ENCODE peak calls at places on chromosomes 11 and 22, in four cellular contexts. K, Q, W and Z are unnamed samples.

GRCh38 chr11:27124514-27125264 is 84.1 kb downstream of the BBOX1 start:
- DNase-seq in K (no peak), Q (no peak), W (no peak), Z (no peak)

GRCh38 chr22:36768616-36769015 is 7.3 kb downstream of the IFT27 start:
- DNase-seq in K (no peak), Q (no peak), W (no peak), Z (no peak)

GRCh38 chr11:126436209-126436608 is 80.7 kb downstream of the ST3GAL4 start:
- DNase-seq in K (no peak), Q (no peak), W (no peak), Z (no peak)

GRCh38 chr11:77402218-77402556 is 71.7 kb downstream of the PAK1 start:
- DNase-seq in K (no peak), Q (no peak), W (no peak), Z (no peak)

GRCh38 chr11:94938399-94939055 is 34.8 kb downstream of the CWC15 start:
- DNase-seq in K (peak; percentile 90), Q (no peak), W (peak; percentile 53), Z (no peak)

GRCh38 chr11:10032991-10033390 is 261.0 kb downstream of the SBF2 start:
- DNase-seq in K (no peak), Q (no peak), W (no peak), Z (no peak)

GRCh38 chr11:66006891-66007176 is 4.5 kb downstream of the BANF1 start:
- DNase-seq in K (no peak), Q (no peak), W (no peak), Z (no peak)

GRCh38 chr11:116179346-116179850 is 593.4 kb downstream of the BUD13 start:
- DNase-seq in K (no peak), Q (no peak), W (no peak), Z (no peak)

GRCh38 chr11:41461057-41461681 is 1.7 kb upstream of the LRRC4C start:
- DNase-seq in K (peak; percentile 16), Q (no peak), W (no peak), Z (peak; percentile 39)

GRCh38 chr11:71214553-71215371 is 37.6 kb downstream of the SHANK2 start:
- DNase-seq in K (no peak), Q (no peak), W (no peak), Z (no peak)

GRCh38 chr11:114253771-114254170 is 42.4 kb upstream of the NNMT start:
- DNase-seq in K (no peak), Q (no peak), W (no peak), Z (no peak)

GRCh38 chr11:35662061-35662648 is 420 bp upstream of the TRIM44 start:
- DNase-seq in K (no peak), Q (peak; percentile 49), W (no peak), Z (no peak)

GRCh38 chr22:21587803-21588611 is 20.5 kb downstream of the UBE2L3 start:
- DNase-seq in K (no peak), Q (no peak), W (no peak), Z (no peak)

GRCh38 chr22:32996276-32996675 is 61.9 kb downstream of the SYN3 start:
- DNase-seq in K (no peak), Q (no peak), W (no peak), Z (no peak)

GRCh38 chr11:3165152-3165705 is at the start of gene OSBPL5:
- DNase-seq in K (peak; percentile 61), Q (peak; percentile 43), W (peak; percentile 59), Z (peak; percentile 51)

GRCh38 chr11:62514151-62514550 is 32.5 kb downstream of the AHNAK start:
- DNase-seq in K (no peak), Q (no peak), W (no peak), Z (no peak)

GRCh38 chr22:19867617-19868016 is 12.9 kb upstream of the GNB1L start:
- DNase-seq in K (no peak), Q (no peak), W (peak; percentile 3), Z (no peak)

GRCh38 chr11:125062931-125063428 is at the start of gene SLC37A2:
- DNase-seq in K (peak; percentile 64), Q (peak; percentile 36), W (peak; percentile 37), Z (peak; percentile 67)

GRCh38 chr11:124643042-124643604 is 20.5 kb downstream of the TBRG1 start:
- DNase-seq in K (no peak), Q (no peak), W (no peak), Z (no peak)

GRCh38 chr11:62501432-62501891 is 45.1 kb downstream of the AHNAK start:
- DNase-seq in K (peak; percentile 44), Q (no peak), W (peak; percentile 50), Z (no peak)

GRCh38 chr11:2621919-2622318 is 77.9 kb downstream of the KCNQ1OT1 start:
- DNase-seq in K (no peak), Q (no peak), W (no peak), Z (no peak)

GRCh38 chr11:125091247-125091876 is 20.1 kb downstream of the TMEM218 start:
- DNase-seq in K (peak; percentile 81), Q (no peak), W (no peak), Z (peak; percentile 12)

GRCh38 chr22:37179622-37180420 is 8.2 kb downstream of the C1QTNF6 start:
- DNase-seq in K (no peak), Q (no peak), W (no peak), Z (peak; percentile 42)

GRCh38 chr11:43582837-43583462 is 97.6 kb upstream of the HSD17B12 start:
- DNase-seq in K (no peak), Q (no peak), W (no peak), Z (no peak)

GRCh38 chr22:49111085-49111484 is 716.6 kb downstream of the BRD1 start:
- DNase-seq in K (no peak), Q (no peak), W (no peak), Z (no peak)

GRCh38 chr11:74055938-74056337 is 47.1 kb upstream of the UCP3 start:
- DNase-seq in K (no peak), Q (no peak), W (no peak), Z (no peak)

GRCh38 chr11:114058871-114059277 is 637 bp upstream of the ZBTB16 start:
- DNase-seq in K (no peak), Q (no peak), W (no peak), Z (peak; percentile 40)

GRCh38 chr22:23074451-23074850 is 4.1 kb downstream of the GNAZ start:
- DNase-seq in K (no peak), Q (no peak), W (no peak), Z (no peak)

GRCh38 chr11:10539339-10539738 is 1.6 kb downstream of the RNF141 start:
- DNase-seq in K (no peak), Q (no peak), W (no peak), Z (no peak)

GRCh38 chr11:66278396-66279091 is 569 bp downstream of the CNIH2 start:
- DNase-seq in K (no peak), Q (no peak), W (no peak), Z (no peak)

GRCh38 chr11:116580828-116581227 is 192.0 kb downstream of the BUD13 start:
- DNase-seq in K (no peak), Q (no peak), W (no peak), Z (no peak)

GRCh38 chr11:95863486-95864140 is 60.3 kb downstream of the MTMR2 start:
- DNase-seq in K (no peak), Q (no peak), W (no peak), Z (no peak)

GRCh38 chr11:61342207-61342803 is 9.3 kb downstream of the TKFC start:
- DNase-seq in K (no peak), Q (no peak), W (no peak), Z (no peak)

GRCh38 chr22:46148885-46149492 is 1.3 kb upstream of the PPARA start:
- DNase-seq in K (no peak), Q (no peak), W (no peak), Z (peak; percentile 90)

GRCh38 chr11:842370-843002 is at the start of the genes POLR2L and TSPAN4:
- DNase-seq in K (peak; percentile 85), Q (peak; percentile 79), W (peak; percentile 77), Z (peak; percentile 81)

GRCh38 chr11:60305906-60306619 is 21.0 kb upstream of the MS4A6E start:
- DNase-seq in K (peak; percentile 29), Q (no peak), W (no peak), Z (no peak)

GRCh38 chr11:130847517-130847916 is 68.8 kb downstream of the SNX19 start:
- DNase-seq in K (no peak), Q (no peak), W (no peak), Z (no peak)
- H3K4me3 ChIP-seq in K (no peak overlapping the region), Q (no peak overlapping the region), W (no peak overlapping the region), Z (no peak overlapping the region)

DNA sequence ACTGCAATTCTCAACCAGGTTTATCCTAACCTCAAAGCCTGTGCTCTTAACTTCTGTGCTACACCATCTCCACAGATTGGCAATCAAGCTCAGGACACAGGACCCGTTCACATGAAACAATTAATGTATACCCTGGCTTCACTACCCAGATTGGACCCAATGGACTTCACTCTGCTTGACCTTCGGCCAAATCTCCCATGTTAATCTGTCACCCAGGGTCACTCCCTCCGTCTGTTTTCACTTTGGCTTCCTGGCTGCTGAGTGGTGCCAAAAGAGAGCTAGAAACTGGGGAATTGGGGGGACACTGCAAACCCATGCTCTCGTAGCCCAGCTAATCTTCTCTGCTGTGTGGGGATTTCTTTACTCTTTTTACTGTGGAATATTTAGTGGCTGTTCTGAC is 216.1 kb upstream of the ZC3H12C start:
- DNase-seq in K (no peak), Q (no peak), W (no peak), Z (no peak)
- H3K4me1 ChIP-seq in K (no peaks in the 10 kb centered on the region), Q (no peaks in the 10 kb centered on the region), W (no peaks in the 10 kb centered on the region), Z (no peaks in the 10 kb centered on the region)

GRCh38 chr11:69775163-69775755 is at the start of gene FGF4:
- DNase-seq in K (no peak), Q (no peak), W (no peak), Z (no peak)
- H3K4me3 ChIP-seq in K (no peak within 1 kb of the TSS), Q (no peak within 1 kb of the TSS), W (no peak within 1 kb of the TSS), Z (no peak within 1 kb of the TSS)

GRCh38 chr11:46114961-46115360 is 6.3 kb downstream of the PHF21A start:
- DNase-seq in K (no peak), Q (no peak), W (no peak), Z (no peak)

GRCh38 chr11:46117842-46118241 is 3.4 kb downstream of the PHF21A start:
- DNase-seq in K (no peak), Q (no peak), W (no peak), Z (no peak)

GRCh38 chr11:46114378-46114777 is 6.9 kb downstream of the PHF21A start:
- DNase-seq in K (no peak), Q (no peak), W (no peak), Z (no peak)

GRCh38 chr11:46119053-46119351 is 2.3 kb downstream of the PHF21A start:
- DNase-seq in K (no peak), Q (no peak), W (no peak), Z (no peak)

GRCh38 chr11:46116007-46116711 is 5.1 kb downstream of the PHF21A start:
- DNase-seq in K (no peak), Q (no peak), W (no peak), Z (no peak)
- H3K4me1 ChIP-seq in K (peaks cover 9% of the 10 kb centered on the region), Q (peaks cover 39% of the 10 kb centered on the region), W (peaks cover 70% of the 10 kb centered on the region), Z (no peaks in the 10 kb centered on the region)

GRCh38 chr11:8689726-8690255 is 7.2 kb downstream of the RPL27A start:
- DNase-seq in K (no peak), Q (no peak), W (no peak), Z (no peak)
- H3K4me3 ChIP-seq in K (no peak overlapping the region), Q (peak overlapping the region; percentile 87), W (no peak overlapping the region), Z (no peak overlapping the region)

GRCh38 chr11:63838150-63838681 is 694 bp upstream of the MARK2 start:
- DNase-seq in K (no peak), Q (peak; percentile 5), W (no peak), Z (no peak)

GRCh38 chr11:63839508-63840355 is 822 bp downstream of the MARK2 start:
- DNase-seq in K (peak; percentile 23), Q (peak; percentile 7), W (no peak), Z (peak; percentile 54)

GRCh38 chr11:63838682-63839507 is at the start of gene MARK2:
- DNase-seq in K (peak; percentile 96), Q (peak; percentile 100), W (peak; percentile 98), Z (peak; percentile 99)

GRCh38 chr11:63841554-63841953 is 2.6 kb downstream of the MARK2 start:
- DNase-seq in K (peak; percentile 29), Q (no peak), W (no peak), Z (peak; percentile 29)

GRCh38 chr11:63840356-63841060 is 1.6 kb downstream of the MARK2 start:
- DNase-seq in K (peak; percentile 24), Q (no peak), W (no peak), Z (peak; percentile 33)
- H3K4me1 ChIP-seq in K (peaks cover 26% of the 10 kb centered on the region), Q (peaks cover 46% of the 10 kb centered on the region), W (peaks cover 67% of the 10 kb centered on the region), Z (peaks cover 2% of the 10 kb centered on the region)